ENCODE peak calls at places on chromosomes 6 and 20, in ten cellular contexts. One of them, this sample, is unnamed.

GRCh38 chr20:23441850-23442313 is 2.4 kb downstream of the CSTL1 start:
- DNase-seq in dorsolateral prefrontal cortex: no peak
- DNase-seq in Peyer's patch: peak; percentile 81
- DNase-seq in lower lobe of right lung: no peak
- DNase-seq in fibroblast of pulmonary artery: peak; percentile 86
- DNase-seq in choroid plexus epithelial cell: peak; percentile 87
- DNase-seq in AG04450: peak; percentile 45
- DNase-seq in sigmoid colon: peak; percentile 81
- DNase-seq in mammary epithelial cell: peak; percentile 65
- DNase-seq in hepatocyte: peak; percentile 86
- DNase-seq in this sample: peak; percentile 89

GRCh38 chr20:63972312-63973159 is 2.8 kb upstream of the ZNF512B start:
- DNase-seq in dorsolateral prefrontal cortex: no peak
- DNase-seq in Peyer's patch: no peak
- DNase-seq in lower lobe of right lung: no peak
- DNase-seq in fibroblast of pulmonary artery: no peak
- DNase-seq in choroid plexus epithelial cell: no peak
- DNase-seq in AG04450: no peak
- DNase-seq in sigmoid colon: peak; percentile 71
- DNase-seq in mammary epithelial cell: no peak
- DNase-seq in hepatocyte: no peak
- DNase-seq in this sample: no peak

GRCh38 chr6:25777031-25777430 is 22.5 kb downstream of the SLC17A4 start:
- DNase-seq in dorsolateral prefrontal cortex: no peak
- DNase-seq in Peyer's patch: no peak
- DNase-seq in lower lobe of right lung: no peak
- DNase-seq in fibroblast of pulmonary artery: no peak
- DNase-seq in choroid plexus epithelial cell: no peak
- DNase-seq in AG04450: no peak
- DNase-seq in sigmoid colon: no peak
- DNase-seq in mammary epithelial cell: no peak
- DNase-seq in hepatocyte: no peak
- DNase-seq in this sample: no peak

GRCh38 chr6:16286151-16286522 is 47.8 kb downstream of the GMPR start:
- DNase-seq in dorsolateral prefrontal cortex: peak; percentile 64
- DNase-seq in Peyer's patch: no peak
- DNase-seq in lower lobe of right lung: no peak
- DNase-seq in fibroblast of pulmonary artery: peak; percentile 61
- DNase-seq in choroid plexus epithelial cell: peak; percentile 55
- DNase-seq in AG04450: no peak
- DNase-seq in sigmoid colon: no peak
- DNase-seq in mammary epithelial cell: no peak
- DNase-seq in hepatocyte: peak; percentile 75
- DNase-seq in this sample: peak; percentile 58

GRCh38 chr6:14540276-14540675 is 422.7 kb downstream of the CD83 start:
- DNase-seq in dorsolateral prefrontal cortex: no peak
- DNase-seq in Peyer's patch: no peak
- DNase-seq in lower lobe of right lung: no peak
- DNase-seq in fibroblast of pulmonary artery: no peak
- DNase-seq in choroid plexus epithelial cell: no peak
- DNase-seq in AG04450: no peak
- DNase-seq in sigmoid colon: no peak
- DNase-seq in mammary epithelial cell: no peak
- DNase-seq in hepatocyte: no peak
- DNase-seq in this sample: peak; percentile 10

GRCh38 chr20:32685541-32686529 is 12.1 kb upstream of the C20orf203 start:
- DNase-seq in dorsolateral prefrontal cortex: no peak
- DNase-seq in Peyer's patch: no peak
- DNase-seq in lower lobe of right lung: no peak
- DNase-seq in fibroblast of pulmonary artery: peak; percentile 68
- DNase-seq in choroid plexus epithelial cell: peak; percentile 90
- DNase-seq in AG04450: peak; percentile 81
- DNase-seq in sigmoid colon: no peak
- DNase-seq in mammary epithelial cell: no peak
- DNase-seq in hepatocyte: peak; percentile 84
- DNase-seq in this sample: peak; percentile 95

GRCh38 chr6:144036064-144036873 is 28.2 kb upstream of the PLAGL1 start:
- DNase-seq in dorsolateral prefrontal cortex: no peak
- DNase-seq in Peyer's patch: peak; percentile 51
- DNase-seq in lower lobe of right lung: peak; percentile 55
- DNase-seq in fibroblast of pulmonary artery: peak; percentile 39
- DNase-seq in choroid plexus epithelial cell: peak; percentile 57
- DNase-seq in AG04450: no peak
- DNase-seq in sigmoid colon: no peak
- DNase-seq in mammary epithelial cell: no peak
- DNase-seq in hepatocyte: peak; percentile 23
- DNase-seq in this sample: peak; percentile 52

GRCh38 chr6:110949679-110950285 is 8.7 kb upstream of the GTF3C6 start:
- DNase-seq in dorsolateral prefrontal cortex: no peak
- DNase-seq in Peyer's patch: peak; percentile 3
- DNase-seq in lower lobe of right lung: no peak
- DNase-seq in fibroblast of pulmonary artery: peak; percentile 69
- DNase-seq in choroid plexus epithelial cell: peak; percentile 69
- DNase-seq in AG04450: no peak
- DNase-seq in sigmoid colon: no peak
- DNase-seq in mammary epithelial cell: no peak
- DNase-seq in hepatocyte: peak; percentile 58
- DNase-seq in this sample: peak; percentile 71

GRCh38 chr6:152642578-152643375 is 5.6 kb upstream of the SYNE1 start:
- DNase-seq in dorsolateral prefrontal cortex: no peak
- DNase-seq in Peyer's patch: no peak
- DNase-seq in lower lobe of right lung: peak; percentile 78
- DNase-seq in fibroblast of pulmonary artery: peak; percentile 73
- DNase-seq in choroid plexus epithelial cell: peak; percentile 69
- DNase-seq in AG04450: no peak
- DNase-seq in sigmoid colon: no peak
- DNase-seq in mammary epithelial cell: peak; percentile 56
- DNase-seq in hepatocyte: peak; percentile 69
- DNase-seq in this sample: peak; percentile 79

GRCh38 chr6:22754111-22754510 is 184.7 kb downstream of the HDGFL1 start:
- DNase-seq in dorsolateral prefrontal cortex: no peak
- DNase-seq in Peyer's patch: no peak
- DNase-seq in lower lobe of right lung: no peak
- DNase-seq in fibroblast of pulmonary artery: peak; percentile 12
- DNase-seq in choroid plexus epithelial cell: peak; percentile 64
- DNase-seq in AG04450: peak; percentile 64
- DNase-seq in sigmoid colon: no peak
- DNase-seq in mammary epithelial cell: no peak
- DNase-seq in hepatocyte: no peak
- DNase-seq in this sample: peak; percentile 12

GRCh38 chr6:28531479-28532128 is 5.9 kb downstream of the GPX5 start:
- DNase-seq in dorsolateral prefrontal cortex: no peak
- DNase-seq in Peyer's patch: no peak
- DNase-seq in lower lobe of right lung: no peak
- DNase-seq in fibroblast of pulmonary artery: no peak
- DNase-seq in choroid plexus epithelial cell: peak; percentile 3
- DNase-seq in AG04450: no peak
- DNase-seq in sigmoid colon: no peak
- DNase-seq in mammary epithelial cell: no peak
- DNase-seq in hepatocyte: no peak
- DNase-seq in this sample: no peak
- TF ChIP-seq CTCF in dorsolateral prefrontal cortex: no peak
- TF ChIP-seq CTCF in Peyer's patch: no peak
- TF ChIP-seq CTCF in lower lobe of right lung: no peak
- TF ChIP-seq CTCF in fibroblast of pulmonary artery: no peak
- TF ChIP-seq CTCF in choroid plexus epithelial cell: peak; percentile 10
- TF ChIP-seq CTCF in AG04450: no peak
- TF ChIP-seq CTCF in sigmoid colon: no peak
- TF ChIP-seq CTCF in mammary epithelial cell: peak; percentile 8
- TF ChIP-seq CTCF in hepatocyte: no peak
- TF ChIP-seq CTCF in this sample: no peak

GRCh38 chr20:34493646-34494045 is 22.6 kb upstream of the DYNLRB1 start:
- DNase-seq in dorsolateral prefrontal cortex: no peak
- DNase-seq in Peyer's patch: no peak
- DNase-seq in lower lobe of right lung: no peak
- DNase-seq in fibroblast of pulmonary artery: no peak
- DNase-seq in choroid plexus epithelial cell: peak; percentile 28
- DNase-seq in AG04450: no peak
- DNase-seq in sigmoid colon: no peak
- DNase-seq in mammary epithelial cell: no peak
- DNase-seq in hepatocyte: no peak
- DNase-seq in this sample: no peak

GRCh38 chr20:34491226-34491931 is 24.8 kb upstream of the DYNLRB1 start:
- DNase-seq in dorsolateral prefrontal cortex: no peak
- DNase-seq in Peyer's patch: no peak
- DNase-seq in lower lobe of right lung: no peak
- DNase-seq in fibroblast of pulmonary artery: no peak
- DNase-seq in choroid plexus epithelial cell: no peak
- DNase-seq in AG04450: no peak
- DNase-seq in sigmoid colon: no peak
- DNase-seq in mammary epithelial cell: no peak
- DNase-seq in hepatocyte: no peak
- DNase-seq in this sample: no peak

GRCh38 chr20:34495307-34495706 is 20.9 kb upstream of the DYNLRB1 start:
- DNase-seq in dorsolateral prefrontal cortex: no peak
- DNase-seq in Peyer's patch: no peak
- DNase-seq in lower lobe of right lung: no peak
- DNase-seq in fibroblast of pulmonary artery: no peak
- DNase-seq in choroid plexus epithelial cell: no peak
- DNase-seq in AG04450: no peak
- DNase-seq in sigmoid colon: no peak
- DNase-seq in mammary epithelial cell: no peak
- DNase-seq in hepatocyte: peak; percentile 13
- DNase-seq in this sample: no peak

GRCh38 chr20:34491932-34492509 is 24.2 kb upstream of the DYNLRB1 start:
- DNase-seq in dorsolateral prefrontal cortex: no peak
- DNase-seq in Peyer's patch: no peak
- DNase-seq in lower lobe of right lung: no peak
- DNase-seq in fibroblast of pulmonary artery: no peak
- DNase-seq in choroid plexus epithelial cell: no peak
- DNase-seq in AG04450: no peak
- DNase-seq in sigmoid colon: no peak
- DNase-seq in mammary epithelial cell: no peak
- DNase-seq in hepatocyte: no peak
- DNase-seq in this sample: no peak

GRCh38 chr20:34495928-34496327 is 20.3 kb upstream of the DYNLRB1 start:
- DNase-seq in dorsolateral prefrontal cortex: no peak
- DNase-seq in Peyer's patch: no peak
- DNase-seq in lower lobe of right lung: no peak
- DNase-seq in fibroblast of pulmonary artery: no peak
- DNase-seq in choroid plexus epithelial cell: no peak
- DNase-seq in AG04450: no peak
- DNase-seq in sigmoid colon: no peak
- DNase-seq in mammary epithelial cell: no peak
- DNase-seq in hepatocyte: no peak
- DNase-seq in this sample: no peak
- H3K4me3 ChIP-seq in dorsolateral prefrontal cortex: no peak overlapping the region
- H3K4me3 ChIP-seq in Peyer's patch: no peak overlapping the region
- H3K4me3 ChIP-seq in lower lobe of right lung: no peak overlapping the region
- H3K4me3 ChIP-seq in fibroblast of pulmonary artery: no peak overlapping the region
- H3K4me3 ChIP-seq in choroid plexus epithelial cell: no peak overlapping the region
- H3K4me3 ChIP-seq in AG04450: no peak overlapping the region
- H3K4me3 ChIP-seq in sigmoid colon: no peak overlapping the region
- H3K4me3 ChIP-seq in mammary epithelial cell: no peak overlapping the region
- H3K4me3 ChIP-seq in hepatocyte: no peak overlapping the region
- H3K4me3 ChIP-seq in this sample: no peak overlapping the region

DNA sequence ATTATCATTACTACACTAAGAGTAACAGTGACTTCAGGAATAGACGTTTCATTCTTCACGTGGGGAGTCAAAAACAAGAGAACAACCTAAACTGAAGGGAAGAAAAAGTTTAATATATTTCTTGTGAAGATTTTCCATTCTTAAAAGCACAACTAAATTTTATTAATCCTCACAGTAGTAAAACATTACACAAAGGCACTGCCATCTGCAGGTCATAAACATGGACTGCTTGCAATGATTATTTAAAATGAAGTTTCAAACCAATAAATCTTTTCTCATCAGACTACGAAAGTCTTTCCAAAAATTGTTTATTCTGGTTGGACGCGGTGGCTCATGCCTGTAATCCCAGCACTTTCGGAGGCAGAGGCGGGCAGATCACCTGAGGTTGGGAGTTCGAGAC is 2.6 kb downstream of the NCOA5 start:
- DNase-seq in dorsolateral prefrontal cortex: no peak
- DNase-seq in Peyer's patch: no peak
- DNase-seq in lower lobe of right lung: no peak
- DNase-seq in fibroblast of pulmonary artery: peak; percentile 39
- DNase-seq in choroid plexus epithelial cell: peak; percentile 53
- DNase-seq in AG04450: no peak
- DNase-seq in sigmoid colon: no peak
- DNase-seq in mammary epithelial cell: no peak
- DNase-seq in hepatocyte: no peak
- DNase-seq in this sample: peak; percentile 41
- TF ChIP-seq CTCF in dorsolateral prefrontal cortex: peak; percentile 52
- TF ChIP-seq CTCF in Peyer's patch: no peak
- TF ChIP-seq CTCF in lower lobe of right lung: peak; percentile 33
- TF ChIP-seq CTCF in fibroblast of pulmonary artery: peak; percentile 48
- TF ChIP-seq CTCF in choroid plexus epithelial cell: peak; percentile 55
- TF ChIP-seq CTCF in AG04450: peak; percentile 51
- TF ChIP-seq CTCF in sigmoid colon: no peak
- TF ChIP-seq CTCF in mammary epithelial cell: peak; percentile 41
- TF ChIP-seq CTCF in hepatocyte: peak; percentile 46
- TF ChIP-seq CTCF in this sample: peak; percentile 38

GRCh38 chr6:138593100-138593877 is 94.0 kb upstream of the NHSL1 start:
- DNase-seq in dorsolateral prefrontal cortex: no peak
- DNase-seq in Peyer's patch: peak; percentile 78
- DNase-seq in lower lobe of right lung: no peak
- DNase-seq in fibroblast of pulmonary artery: peak; percentile 99
- DNase-seq in choroid plexus epithelial cell: peak; percentile 97
- DNase-seq in AG04450: peak; percentile 90
- DNase-seq in sigmoid colon: peak; percentile 73
- DNase-seq in mammary epithelial cell: peak; percentile 93
- DNase-seq in hepatocyte: peak; percentile 72
- DNase-seq in this sample: peak; percentile 97
- H3K4me3 ChIP-seq in dorsolateral prefrontal cortex: no peak overlapping the region
- H3K4me3 ChIP-seq in Peyer's patch: peak overlapping the region; percentile 26
- H3K4me3 ChIP-seq in lower lobe of right lung: peak overlapping the region; percentile 27
- H3K4me3 ChIP-seq in fibroblast of pulmonary artery: peak overlapping the region; percentile 21
- H3K4me3 ChIP-seq in choroid plexus epithelial cell: peak overlapping the region; percentile 25
- H3K4me3 ChIP-seq in AG04450: peak overlapping the region; percentile 48
- H3K4me3 ChIP-seq in sigmoid colon: peak overlapping the region; percentile 12
- H3K4me3 ChIP-seq in mammary epithelial cell: peak overlapping the region; percentile 27
- H3K4me3 ChIP-seq in hepatocyte: no peak overlapping the region
- H3K4me3 ChIP-seq in this sample: peak overlapping the region; percentile 41

DNA sequence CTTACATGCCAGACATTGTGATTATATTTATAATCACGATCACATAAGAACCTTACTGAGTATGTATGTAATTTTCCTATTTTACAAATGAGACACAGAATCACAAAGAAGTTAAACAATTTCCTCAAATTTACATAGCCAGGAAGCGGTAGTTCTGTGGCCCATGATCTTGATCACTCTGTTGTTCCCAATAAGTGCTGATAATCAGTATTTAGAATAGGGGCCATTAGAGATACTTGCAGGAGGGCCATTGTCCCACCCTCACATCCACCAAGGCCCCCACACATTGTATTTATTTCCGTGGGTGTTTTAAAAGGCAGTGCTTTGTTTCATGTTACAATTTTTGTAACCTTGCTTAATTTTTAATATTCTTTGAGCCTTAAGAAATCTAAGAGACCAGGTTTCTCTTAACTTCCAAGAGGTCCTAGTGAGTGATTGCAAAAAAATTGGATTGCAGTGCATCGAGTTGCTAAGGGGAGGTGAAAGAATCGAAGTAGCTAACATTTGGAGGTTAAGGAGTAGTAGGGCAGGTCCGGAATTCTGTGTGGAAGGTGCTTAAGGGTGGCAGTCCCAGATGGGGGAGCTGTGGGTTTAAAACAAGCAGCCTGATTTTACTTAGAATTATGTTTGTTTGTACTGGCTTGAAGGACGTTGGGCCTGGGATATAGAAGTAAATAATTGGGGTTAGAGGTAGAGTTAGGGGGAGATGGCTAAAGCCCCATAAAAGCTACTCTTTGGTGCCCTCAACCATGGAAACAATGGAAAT is 339.4 kb downstream of the CDKAL1 start:
- DNase-seq in dorsolateral prefrontal cortex: no peak
- DNase-seq in Peyer's patch: no peak
- DNase-seq in lower lobe of right lung: no peak
- DNase-seq in fibroblast of pulmonary artery: peak; percentile 50
- DNase-seq in choroid plexus epithelial cell: peak; percentile 64
- DNase-seq in AG04450: no peak
- DNase-seq in sigmoid colon: no peak
- DNase-seq in mammary epithelial cell: no peak
- DNase-seq in hepatocyte: no peak
- DNase-seq in this sample: peak; percentile 46
- TF ChIP-seq CTCF in dorsolateral prefrontal cortex: no peak
- TF ChIP-seq CTCF in Peyer's patch: no peak
- TF ChIP-seq CTCF in lower lobe of right lung: no peak
- TF ChIP-seq CTCF in fibroblast of pulmonary artery: peak; percentile 25
- TF ChIP-seq CTCF in choroid plexus epithelial cell: peak; percentile 55
- TF ChIP-seq CTCF in AG04450: no peak
- TF ChIP-seq CTCF in sigmoid colon: no peak
- TF ChIP-seq CTCF in mammary epithelial cell: peak; percentile 13
- TF ChIP-seq CTCF in hepatocyte: peak; percentile 17
- TF ChIP-seq CTCF in this sample: no peak